ENCODE peak calls at places on chromosomes 2 and 18, in four cellular contexts. Y is left cardiac atrium, W is C1 segment of cervical spinal cord, F is NCI-H2081 treated with DMSO at 0.1 percent for 48 hours. B is an unnamed sample.

GRCh38 chr2:55598056-55598795 is 19.2 kb downstream of the PPP4R3B start:
- DNase-seq in W (no peak), F (no peak), Y (no peak), B (no peak)

GRCh38 chr2:70061317-70061716 is 26.0 kb upstream of the PCBP1 start:
- DNase-seq in F (no peak), W (no peak), Y (no peak), B (no peak)

GRCh38 chr2:210392469-210392881 is 77.5 kb upstream of the MYL1 start:
- DNase-seq in F (no peak), Y (no peak), W (no peak), B (no peak)

GRCh38 chr18:74257083-74257482 is 34.7 kb downstream of the CYB5A start:
- DNase-seq in Y (no peak), F (no peak), W (no peak), B (no peak)

GRCh38 chr2:45923701-45924100 is 272.2 kb downstream of the PRKCE start:
- DNase-seq in F (no peak), Y (no peak), W (no peak), B (no peak)

GRCh38 chr2:28340312-28341202 is 52.1 kb upstream of the FOSL2 start:
- DNase-seq in W (no peak), F (no peak), Y (no peak), B (no peak)

GRCh38 chr18:23958036-23958435 is 56.5 kb upstream of the TTC39C start:
- DNase-seq in F (no peak), W (peak; percentile 22), Y (peak; percentile 84), B (peak; percentile 86)

GRCh38 chr18:14074187-14074586 is 58.0 kb downstream of the ZNF519 start:
- DNase-seq in Y (no peak), F (no peak), W (no peak), B (no peak)

GRCh38 chr18:2878656-2879330 is 32.0 kb downstream of the EMILIN2 start:
- DNase-seq in W (no peak), Y (no peak), F (no peak), B (no peak)

B was measured in right atrium auricular region.